ENCODE peak calls at places on chromosomes 13 and 19, in eight cellular contexts. I is stimulated activated CD4-positive, alpha-beta T cell treated with anti-CD3 and anti-CD28 coated beads, Interleukin-1b, Interleukin-23, amount 100 ng/mL, for 1 hour; R is GF-D8; O is GM13976; Y is GM03348; B is activated gamma-delta T cell; G is left ventricle myocardium inferior; F is fibroblast of villous mesenchyme. Z is an unnamed sample.

GRCh38 chr13:32894589-32895001 is 121.6 kb upstream of the KL start:
- DNase-seq in I (no peak), F (peak), B (no peak), O (no peak), Y (peak), G (no peak), R (peak), Z (no peak)

GRCh38 chr13:56189439-56189838 is 951.3 kb upstream of the PRR20A start:
- DNase-seq in G (no peak), R (no peak), Y (no peak), I (no peak), B (no peak), O (no peak), F (no peak), Z (no peak)

GRCh38 chr19:17834350-17835181 is 13.2 kb downstream of the JAK3 start:
- DNase-seq in Y (no peak), B (no peak), R (no peak), O (no peak), F (no peak), I (no peak), G (no peak), Z (no peak)

GRCh38 chr13:25253702-25254101 is 33.6 kb downstream of the MTMR6 start:
- DNase-seq in B (no peak), R (no peak), Y (no peak), I (no peak), O (no peak), F (no peak), G (no peak), Z (no peak)

GRCh38 chr13:95524270-95524901 is 28.1 kb upstream of the CLDN10 start:
- DNase-seq in F (peak), I (no peak), B (no peak), Y (no peak), O (no peak), R (peak), G (no peak), Z (no peak)

GRCh38 chr19:29666634-29667389 is 1.6 kb downstream of the PLEKHF1 start:
- DNase-seq in R (peak), G (peak), O (no peak), F (peak), B (no peak), I (no peak), Y (peak), Z (no peak)

GRCh38 chr13:51276684-51277083 is 54.5 kb downstream of the FAM124A start:
- DNase-seq in G (no peak), O (no peak), I (no peak), B (no peak), R (no peak), Y (no peak), F (no peak), Z (no peak)

GRCh38 chr19:16435999-16436650 is 35.6 kb downstream of the EPS15L1 start:
- DNase-seq in I (no peak), F (peak), Y (no peak), R (no peak), G (no peak), B (no peak), O (no peak), Z (no peak)

GRCh38 chr13:76503756-76504155 is 382.4 kb downstream of the KCTD12 start:
- DNase-seq in O (no peak), Y (no peak), I (no peak), B (no peak), G (no peak), R (no peak), F (no peak), Z (no peak)

GRCh38 chr19:6790194-6791128 is 18.0 kb downstream of the VAV1 start:
- DNase-seq in R (no peak), I (no peak), O (no peak), G (no peak), F (no peak), Y (no peak), B (no peak), Z (no peak)

GRCh38 chr19:5057860-5058259 is 88.9 kb downstream of the KDM4B start:
- DNase-seq in O (no peak), G (no peak), I (no peak), F (no peak), B (no peak), Y (no peak), R (no peak), Z (peak)

GRCh38 chr19:7366701-7367420 is 18.1 kb downstream of the ARHGEF18 start:
- DNase-seq in O (peak), Y (no peak), G (no peak), R (no peak), F (no peak), I (no peak), B (no peak), Z (no peak)

GRCh38 chr19:35040474-35040825 is 1.1 kb upstream of the HPN start:
- DNase-seq in I (no peak), F (no peak), Y (no peak), B (no peak), O (no peak), G (no peak), R (no peak), Z (no peak)